ENCODE peak calls at places on chromosomes 7 and 10, in eight cellular contexts. One of them, this sample, is unnamed.

GRCh38 chr10:122034149-122034756 is 45.3 kb downstream of the TACC2 start:
- DNase-seq in H1: no peak
- DNase-seq in suprapubic skin: no peak
- DNase-seq in K562: no peak
- DNase-seq in GM12878: no peak
- DNase-seq in transverse colon: peak; percentile 26
- DNase-seq in spleen: peak; percentile 6
- DNase-seq in upper lobe of left lung: no peak
- DNase-seq in this sample: no peak

GRCh38 chr10:52673468-52673867 is 99.1 kb downstream of the MBL2 start:
- DNase-seq in upper lobe of left lung: no peak
- DNase-seq in GM12878: no peak
- DNase-seq in suprapubic skin: no peak
- DNase-seq in transverse colon: no peak
- DNase-seq in spleen: no peak
- DNase-seq in K562: no peak
- DNase-seq in H1: no peak
- DNase-seq in this sample: no peak

GRCh38 chr7:152624218-152624617 is 51.7 kb downstream of the XRCC2 start:
- DNase-seq in H1: no peak
- DNase-seq in GM12878: no peak
- DNase-seq in upper lobe of left lung: no peak
- DNase-seq in K562: no peak
- DNase-seq in transverse colon: no peak
- DNase-seq in spleen: no peak
- DNase-seq in suprapubic skin: no peak
- DNase-seq in this sample: no peak

GRCh38 chr10:26318672-26319071 is 102.1 kb downstream of the GAD2 start:
- DNase-seq in spleen: no peak
- DNase-seq in transverse colon: no peak
- DNase-seq in K562: no peak
- DNase-seq in suprapubic skin: no peak
- DNase-seq in GM12878: no peak
- DNase-seq in upper lobe of left lung: no peak
- DNase-seq in H1: no peak
- DNase-seq in this sample: no peak

GRCh38 chr10:43888551-43888950 is 239.9 kb upstream of the ZNF32 start:
- DNase-seq in suprapubic skin: no peak
- DNase-seq in spleen: no peak
- DNase-seq in K562: no peak
- DNase-seq in upper lobe of left lung: no peak
- DNase-seq in GM12878: no peak
- DNase-seq in transverse colon: no peak
- DNase-seq in H1: no peak
- DNase-seq in this sample: no peak

GRCh38 chr10:74453151-74453550 is 302.1 kb downstream of the ADK start:
- DNase-seq in K562: no peak
- DNase-seq in GM12878: no peak
- DNase-seq in transverse colon: no peak
- DNase-seq in upper lobe of left lung: no peak
- DNase-seq in spleen: no peak
- DNase-seq in H1: no peak
- DNase-seq in suprapubic skin: no peak
- DNase-seq in this sample: no peak

GRCh38 chr7:151598045-151598444 is 78.3 kb upstream of the RHEB start:
- DNase-seq in suprapubic skin: no peak
- DNase-seq in H1: no peak
- DNase-seq in GM12878: no peak
- DNase-seq in spleen: no peak
- DNase-seq in K562: no peak
- DNase-seq in transverse colon: no peak
- DNase-seq in upper lobe of left lung: no peak
- DNase-seq in this sample: no peak

GRCh38 chr10:114043532-114044250 is at the start of gene ADRB1:
- DNase-seq in spleen: peak; percentile 89
- DNase-seq in transverse colon: peak; percentile 77
- DNase-seq in H1: no peak
- DNase-seq in GM12878: peak; percentile 26
- DNase-seq in K562: peak; percentile 19
- DNase-seq in upper lobe of left lung: peak; percentile 93
- DNase-seq in suprapubic skin: peak; percentile 89
- DNase-seq in this sample: peak; percentile 98

GRCh38 chr10:70811881-70812280 is 3.9 kb upstream of the SGPL1 start:
- DNase-seq in suprapubic skin: no peak
- DNase-seq in K562: no peak
- DNase-seq in transverse colon: no peak
- DNase-seq in upper lobe of left lung: no peak
- DNase-seq in GM12878: no peak
- DNase-seq in spleen: no peak
- DNase-seq in H1: no peak
- DNase-seq in this sample: no peak

GRCh38 chr10:121527690-121528089 is 70.6 kb downstream of the FGFR2 start:
- DNase-seq in K562: no peak
- DNase-seq in upper lobe of left lung: peak; percentile 46
- DNase-seq in transverse colon: peak; percentile 28
- DNase-seq in spleen: no peak
- DNase-seq in H1: no peak
- DNase-seq in GM12878: no peak
- DNase-seq in suprapubic skin: no peak
- DNase-seq in this sample: no peak

GRCh38 chr10:48691812-48692528 is 7.3 kb downstream of the WDFY4 start:
- DNase-seq in spleen: no peak
- DNase-seq in upper lobe of left lung: no peak
- DNase-seq in transverse colon: no peak
- DNase-seq in K562: no peak
- DNase-seq in GM12878: no peak
- DNase-seq in suprapubic skin: no peak
- DNase-seq in H1: peak; percentile 41
- DNase-seq in this sample: no peak

GRCh38 chr7:70695804-70696104 is 436.2 kb upstream of the GALNT17 start:
- DNase-seq in H1: no peak
- DNase-seq in spleen: no peak
- DNase-seq in upper lobe of left lung: no peak
- DNase-seq in suprapubic skin: no peak
- DNase-seq in transverse colon: no peak
- DNase-seq in K562: no peak
- DNase-seq in GM12878: no peak
- DNase-seq in this sample: no peak

GRCh38 chr7:153832160-153832559 is 220.0 kb upstream of the DPP6 start:
- DNase-seq in suprapubic skin: no peak
- DNase-seq in upper lobe of left lung: no peak
- DNase-seq in transverse colon: no peak
- DNase-seq in H1: no peak
- DNase-seq in spleen: no peak
- DNase-seq in GM12878: no peak
- DNase-seq in K562: no peak
- DNase-seq in this sample: no peak

GRCh38 chr10:119652361-119652760 is 1.2 kb downstream of the BAG3 start:
- DNase-seq in H1: no peak
- DNase-seq in GM12878: no peak
- DNase-seq in suprapubic skin: no peak
- DNase-seq in K562: no peak
- DNase-seq in upper lobe of left lung: no peak
- DNase-seq in spleen: no peak
- DNase-seq in transverse colon: no peak
- DNase-seq in this sample: peak; percentile 44

DNA sequence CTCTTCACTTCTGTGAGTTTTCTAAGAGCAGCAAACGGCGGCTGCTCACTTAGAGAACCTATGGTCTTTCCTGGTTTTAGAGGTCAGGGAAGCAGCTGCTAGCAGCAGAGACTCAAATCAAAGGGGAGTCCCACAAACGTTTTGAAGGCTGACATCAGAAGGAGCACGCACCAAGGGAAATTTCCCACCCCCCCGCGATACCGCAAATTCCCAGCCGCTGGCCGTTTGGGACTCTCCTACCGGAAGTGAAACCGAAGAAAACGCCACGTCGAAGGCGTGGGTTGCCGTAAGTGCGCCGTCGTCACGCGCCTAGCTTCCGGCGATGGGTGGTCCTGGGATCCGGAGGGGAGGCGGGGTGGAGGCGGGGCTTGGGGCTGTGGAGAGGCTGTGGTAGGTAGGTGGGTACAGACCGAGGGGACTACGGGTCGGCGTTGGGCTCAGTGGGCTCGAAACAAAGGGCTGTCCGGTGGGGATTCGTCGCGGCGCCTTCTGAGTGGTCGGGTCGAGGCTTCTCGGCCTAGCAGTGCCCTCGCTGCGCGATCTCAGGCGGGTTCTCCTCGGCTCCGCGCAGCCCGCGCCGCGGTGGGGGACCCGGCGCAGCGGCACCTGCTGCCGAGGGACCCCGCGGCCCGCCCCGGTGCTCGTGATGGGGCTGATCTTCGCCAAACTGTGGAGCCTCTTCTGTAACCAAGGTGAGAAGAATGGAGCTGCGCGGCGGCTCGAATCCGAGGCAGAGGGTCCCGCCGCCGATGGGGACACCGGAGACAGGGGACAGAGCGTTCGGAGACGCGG is at the start of gene ARL5B:
- DNase-seq in H1: peak; percentile 91
- DNase-seq in suprapubic skin: peak; percentile 99
- DNase-seq in upper lobe of left lung: peak; percentile 98
- DNase-seq in K562: peak; percentile 97
- DNase-seq in spleen: peak; percentile 99
- DNase-seq in transverse colon: peak; percentile 99
- DNase-seq in GM12878: peak; percentile 92
- DNase-seq in this sample: peak; percentile 99
- TF ChIP-seq POLR2A in H1: peak; percentile 87
- TF ChIP-seq POLR2A in suprapubic skin: no peak
- TF ChIP-seq POLR2A in upper lobe of left lung: peak; percentile 85
- TF ChIP-seq POLR2A in K562: peak; percentile 87
- TF ChIP-seq POLR2A in spleen: peak; percentile 29
- TF ChIP-seq POLR2A in transverse colon: peak; percentile 93
- TF ChIP-seq POLR2A in GM12878: peak; percentile 90
- TF ChIP-seq POLR2A in this sample: peak; percentile 85

DNA sequence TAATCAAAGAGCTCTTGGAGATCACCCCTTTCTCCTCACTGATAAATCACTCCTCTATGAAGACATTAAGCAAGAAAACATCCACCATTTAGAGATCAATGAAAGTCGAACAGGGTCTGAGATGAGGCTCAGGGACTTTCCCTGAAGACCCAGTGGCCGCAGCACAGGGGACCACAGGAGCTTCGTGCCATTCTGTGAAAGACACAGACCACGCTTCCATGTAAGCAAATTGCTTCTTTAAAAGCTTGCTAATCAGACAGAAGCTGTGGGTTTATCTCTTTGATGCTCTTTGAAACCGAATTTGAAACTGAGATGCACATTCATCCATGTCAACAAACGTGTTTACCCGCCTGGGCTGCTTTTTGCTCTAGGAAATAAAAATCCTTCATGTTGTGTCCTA is 231.9 kb upstream of the PPP2R2D start:
- DNase-seq in transverse colon: no peak
- DNase-seq in suprapubic skin: peak; percentile 9
- DNase-seq in GM12878: peak; percentile 9
- DNase-seq in upper lobe of left lung: no peak
- DNase-seq in K562: no peak
- DNase-seq in H1: no peak
- DNase-seq in spleen: no peak
- DNase-seq in this sample: no peak
- TF ChIP-seq CTCF in transverse colon: no peak
- TF ChIP-seq CTCF in suprapubic skin: no peak
- TF ChIP-seq CTCF in GM12878: no peak
- TF ChIP-seq CTCF in upper lobe of left lung: no peak
- TF ChIP-seq CTCF in K562: no peak
- TF ChIP-seq CTCF in H1: no peak
- TF ChIP-seq CTCF in spleen: no peak
- TF ChIP-seq CTCF in this sample: no peak

GRCh38 chr10:11875183-11875498 is 52.0 kb downstream of the PROSER2 start:
- DNase-seq in H1: peak; percentile 58
- DNase-seq in spleen: no peak
- DNase-seq in upper lobe of left lung: no peak
- DNase-seq in K562: peak; percentile 65
- DNase-seq in transverse colon: no peak
- DNase-seq in GM12878: no peak
- DNase-seq in suprapubic skin: no peak
- DNase-seq in this sample: no peak

GRCh38 chr10:11877506-11877905 is 54.4 kb downstream of the PROSER2 start:
- DNase-seq in K562: no peak
- DNase-seq in GM12878: no peak
- DNase-seq in spleen: peak; percentile 64
- DNase-seq in upper lobe of left lung: no peak
- DNase-seq in transverse colon: no peak
- DNase-seq in H1: no peak
- DNase-seq in suprapubic skin: no peak
- DNase-seq in this sample: no peak

GRCh38 chr10:11874568-11875182 is 51.5 kb downstream of the PROSER2 start:
- DNase-seq in transverse colon: no peak
- DNase-seq in suprapubic skin: no peak
- DNase-seq in upper lobe of left lung: peak; percentile 59
- DNase-seq in GM12878: peak; percentile 8
- DNase-seq in K562: peak; percentile 89
- DNase-seq in spleen: peak; percentile 59
- DNase-seq in H1: peak; percentile 82
- DNase-seq in this sample: peak; percentile 86

GRCh38 chr10:11876805-11877395 is 53.7 kb downstream of the PROSER2 start:
- DNase-seq in K562: no peak
- DNase-seq in transverse colon: no peak
- DNase-seq in suprapubic skin: no peak
- DNase-seq in GM12878: no peak
- DNase-seq in upper lobe of left lung: no peak
- DNase-seq in spleen: peak; percentile 51
- DNase-seq in H1: no peak
- DNase-seq in this sample: no peak

DNA sequence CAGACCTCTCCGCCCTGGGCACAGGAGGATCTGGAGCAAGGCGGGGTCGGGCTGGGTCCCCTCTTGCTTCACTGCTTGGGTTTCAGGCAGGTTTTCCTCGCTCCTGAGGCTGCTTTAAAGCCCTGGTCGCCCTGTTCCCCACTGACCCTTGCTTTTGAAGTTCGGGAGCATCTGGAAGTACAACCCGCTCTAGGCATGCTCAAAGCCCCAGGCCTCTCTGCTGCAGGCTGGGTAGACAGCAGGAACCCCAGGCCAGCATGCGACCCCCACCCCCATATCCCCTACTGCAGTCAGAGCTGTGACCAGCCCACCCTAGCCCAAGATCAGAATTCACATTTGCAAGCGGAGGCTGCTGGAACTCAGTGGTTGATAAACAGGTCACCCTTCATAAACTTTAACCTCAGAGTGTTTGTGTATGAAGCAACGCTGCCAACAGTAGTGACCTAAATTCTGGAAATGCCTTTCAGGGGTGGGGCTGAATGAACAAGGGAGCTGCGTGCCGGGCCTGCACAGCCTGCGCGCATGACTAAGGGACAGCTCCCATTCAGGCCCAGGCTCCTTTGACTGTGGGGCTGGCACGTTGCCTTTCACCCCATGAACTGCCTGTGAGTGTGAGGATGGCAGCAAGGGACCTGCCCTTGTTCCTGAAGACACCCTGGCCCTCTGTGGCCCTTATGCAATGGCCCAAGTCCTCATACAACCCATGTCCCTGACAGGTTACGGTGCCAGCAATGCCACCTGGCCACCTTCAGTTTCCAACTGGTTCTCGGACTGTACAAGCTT is 52.5 kb downstream of the PROSER2 start:
- DNase-seq in GM12878: no peak
- DNase-seq in upper lobe of left lung: peak; percentile 96
- DNase-seq in H1: no peak
- DNase-seq in transverse colon: peak; percentile 89
- DNase-seq in K562: peak; percentile 71
- DNase-seq in spleen: peak; percentile 70
- DNase-seq in suprapubic skin: peak; percentile 89
- DNase-seq in this sample: peak; percentile 91
- TF ChIP-seq POLR2AphosphoS5 in GM12878: no peak
- TF ChIP-seq POLR2AphosphoS5 in upper lobe of left lung: peak; percentile 74
- TF ChIP-seq POLR2AphosphoS5 in H1: no peak
- TF ChIP-seq POLR2AphosphoS5 in transverse colon: no peak
- TF ChIP-seq POLR2AphosphoS5 in K562: no peak
- TF ChIP-seq POLR2AphosphoS5 in spleen: peak; percentile 16
- TF ChIP-seq POLR2AphosphoS5 in suprapubic skin: peak; percentile 63
- TF ChIP-seq POLR2AphosphoS5 in this sample: peak; percentile 87

GRCh38 chr10:65570143-65571010 is 1355.5 kb upstream of the LRRTM3 start:
- DNase-seq in GM12878: no peak
- DNase-seq in transverse colon: peak; percentile 35
- DNase-seq in H1: peak; percentile 71
- DNase-seq in spleen: peak; percentile 71
- DNase-seq in suprapubic skin: no peak
- DNase-seq in K562: no peak
- DNase-seq in upper lobe of left lung: peak; percentile 28
- DNase-seq in this sample: peak; percentile 7
- TF ChIP-seq POLR2A in GM12878: no peak
- TF ChIP-seq POLR2A in transverse colon: no peak
- TF ChIP-seq POLR2A in H1: peak; percentile 51
- TF ChIP-seq POLR2A in spleen: no peak
- TF ChIP-seq POLR2A in suprapubic skin: no peak
- TF ChIP-seq POLR2A in K562: no peak
- TF ChIP-seq POLR2A in upper lobe of left lung: no peak
- TF ChIP-seq POLR2A in this sample: no peak

This sample was measured in prostate gland.